ENCODE peak calls at places on chromosomes 5 and 9, in seven cellular contexts. F, I, R, M, C, Y and W are unnamed samples.

GRCh38 chr5:72649449-72649848 is 142.2 kb upstream of the ZNF366 start:
- DNase-seq in M (no peak), I (peak), Y (no peak), R (no peak), F (peak), C (peak), W (no peak)

GRCh38 chr9:17613723-17614122 is 34.9 kb downstream of the SH3GL2 start:
- DNase-seq in C (peak), I (no peak), F (peak), Y (no peak), M (no peak), R (no peak), W (no peak)

GRCh38 chr5:76591366-76591765 is 31.8 kb downstream of the F2RL2 start:
- DNase-seq in R (no peak), I (no peak), M (no peak), C (no peak), Y (no peak), F (no peak), W (no peak)

GRCh38 chr5:119071573-119071874 is 637 bp downstream of the DMXL1 start:
- DNase-seq in Y (no peak), I (no peak), M (no peak), F (no peak), C (no peak), R (no peak), W (no peak)

GRCh38 chr5:9545959-9546851 is at the start of gene SEMA5A:
- DNase-seq in Y (peak), C (peak), F (peak), M (no peak), I (no peak), R (no peak), W (peak)

GRCh38 chr9:81318571-81318970 is 370.8 kb downstream of the TLE1 start:
- DNase-seq in R (no peak), C (peak), F (peak), I (peak), M (no peak), Y (no peak), W (no peak)

GRCh38 chr5:149129181-149129580 is 12.1 kb upstream of the ABLIM3 start:
- DNase-seq in R (no peak), C (peak), F (no peak), M (no peak), I (no peak), Y (no peak), W (no peak)

GRCh38 chr9:95477885-95478790 is 38.6 kb downstream of the PTCH1 start:
- DNase-seq in F (no peak), M (no peak), C (no peak), R (no peak), I (no peak), Y (no peak), W (no peak)

GRCh38 chr5:132259061-132259851 is 1.8 kb downstream of the PDLIM4 start:
- DNase-seq in R (peak), M (no peak), I (no peak), F (no peak), C (peak), Y (peak), W (peak)

GRCh38 chr9:97046228-97046627 is 7.3 kb upstream of the CTSV start:
- DNase-seq in M (peak), C (peak), Y (peak), R (no peak), I (no peak), F (peak), W (no peak)

GRCh38 chr9:137111788-137112563 is 2.6 kb downstream of the DPP7 start:
- DNase-seq in C (no peak), R (no peak), I (no peak), M (no peak), Y (no peak), F (no peak), W (no peak)

GRCh38 chr5:101068298-101068697 is 165.2 kb upstream of the ST8SIA4 start:
- DNase-seq in Y (no peak), M (no peak), R (no peak), F (no peak), C (no peak), I (no peak), W (no peak)

GRCh38 chr5:53463909-53464621 is 16.4 kb upstream of the FST start:
- DNase-seq in R (no peak), Y (no peak), I (peak), F (peak), M (no peak), C (no peak), W (no peak)

GRCh38 chr5:134258896-134259295 is 33.0 kb upstream of the PPP2CA start:
- DNase-seq in R (no peak), Y (no peak), C (no peak), M (no peak), F (no peak), I (no peak), W (no peak)

GRCh38 chr5:14267166-14267838 is 124.2 kb downstream of the TRIO start:
- DNase-seq in Y (no peak), R (no peak), C (no peak), F (peak), M (no peak), I (no peak), W (no peak)

GRCh38 chr9:87675466-87675865 is 50.5 kb upstream of the CTSL start:
- DNase-seq in C (no peak), M (no peak), Y (peak), I (no peak), R (no peak), F (no peak), W (no peak)

GRCh38 chr5:174317261-174317894 is 271.9 kb downstream of the NSG2 start:
- DNase-seq in M (no peak), I (no peak), F (peak), Y (no peak), C (peak), R (no peak), W (peak)

GRCh38 chr9:26947736-26948135 is 694 bp upstream of the PLAA start:
- DNase-seq in Y (no peak), I (no peak), M (no peak), R (no peak), C (no peak), F (no peak), W (no peak)

GRCh38 chr5:133610489-133611356 is 1.6 kb downstream of the FSTL4 start:
- DNase-seq in F (peak), C (peak), M (peak), R (no peak), Y (peak), I (no peak), W (peak)

GRCh38 chr9:118618091-118618490 is 751.1 kb downstream of the BRINP1 start:
- DNase-seq in I (no peak), M (no peak), F (no peak), Y (no peak), C (no peak), R (no peak), W (no peak)

GRCh38 chr5:1564182-1564748 is 40.5 kb upstream of the LPCAT1 start:
- DNase-seq in M (no peak), I (peak), Y (peak), R (peak), F (no peak), C (peak), W (no peak)

GRCh38 chr5:164600166-164600715 is 1094.8 kb downstream of the MAT2B start:
- DNase-seq in M (no peak), C (peak), F (peak), Y (no peak), I (no peak), R (no peak), W (no peak)

GRCh38 chr9:123867971-123868370 is 62.0 kb downstream of the DENND1A start:
- DNase-seq in C (no peak), Y (no peak), F (no peak), R (no peak), I (peak), M (no peak), W (no peak)

GRCh38 chr5:585962-586628 is 26.0 kb upstream of the CEP72 start:
- DNase-seq in Y (peak), M (no peak), I (no peak), R (no peak), C (no peak), F (no peak), W (no peak)

GRCh38 chr5:39654715-39655114 is 229.9 kb upstream of the DAB2 start:
- DNase-seq in C (no peak), I (peak), F (no peak), Y (no peak), M (no peak), R (no peak), W (no peak)

GRCh38 chr5:155475318-155475717 is 461.8 kb downstream of the KIF4B start:
- DNase-seq in R (no peak), M (no peak), I (no peak), C (no peak), Y (no peak), F (no peak), W (no peak)

GRCh38 chr9:14298607-14299022 is 15.3 kb downstream of the NFIB start:
- DNase-seq in F (no peak), Y (no peak), M (no peak), I (no peak), C (no peak), R (no peak), W (no peak)